ENCODE peak calls at places on chromosomes 4 and X, in seven cellular contexts. One of them, this sample, is unnamed.

GRCh38 chrX:133042260-133042659 is 54.6 kb downstream of the USP26 start:
- DNase-seq in HL-60: no peak
- DNase-seq in esophagus squamous epithelium: no peak
- DNase-seq in H9: no peak
- DNase-seq in SK-N-SH: no peak
- DNase-seq in left ventricle myocardium inferior: no peak
- DNase-seq in K562: no peak
- DNase-seq in this sample: no peak

GRCh38 chrX:65643046-65643785 is 24.2 kb upstream of the MSN start:
- DNase-seq in HL-60: no peak
- DNase-seq in esophagus squamous epithelium: no peak
- DNase-seq in H9: no peak
- DNase-seq in SK-N-SH: no peak
- DNase-seq in left ventricle myocardium inferior: no peak
- DNase-seq in K562: no peak
- DNase-seq in this sample: no peak

GRCh38 chr4:151771664-151772063 is 10.9 kb upstream of the GATB start:
- DNase-seq in HL-60: no peak
- DNase-seq in esophagus squamous epithelium: no peak
- DNase-seq in H9: no peak
- DNase-seq in SK-N-SH: no peak
- DNase-seq in left ventricle myocardium inferior: no peak
- DNase-seq in K562: no peak
- DNase-seq in this sample: no peak

GRCh38 chr4:176547005-176547404 is 227.2 kb downstream of the SPCS3 start:
- DNase-seq in HL-60: no peak
- DNase-seq in esophagus squamous epithelium: no peak
- DNase-seq in H9: no peak
- DNase-seq in SK-N-SH: no peak
- DNase-seq in left ventricle myocardium inferior: no peak
- DNase-seq in K562: no peak
- DNase-seq in this sample: no peak

GRCh38 chr4:188976644-188977115 is 837.4 kb downstream of the TRIML1 start:
- DNase-seq in HL-60: no peak
- DNase-seq in esophagus squamous epithelium: no peak
- DNase-seq in H9: peak; percentile 75
- DNase-seq in SK-N-SH: no peak
- DNase-seq in left ventricle myocardium inferior: no peak
- DNase-seq in K562: no peak
- DNase-seq in this sample: peak; percentile 81

GRCh38 chrX:150361070-150361776 is 1.9 kb upstream of the MAMLD1 start:
- DNase-seq in HL-60: no peak
- DNase-seq in esophagus squamous epithelium: no peak
- DNase-seq in H9: peak; percentile 59
- DNase-seq in SK-N-SH: peak; percentile 31
- DNase-seq in left ventricle myocardium inferior: no peak
- DNase-seq in K562: peak; percentile 6
- DNase-seq in this sample: peak; percentile 77

GRCh38 chrX:139691493-139691842 is 16.5 kb downstream of the MCF2 start:
- DNase-seq in HL-60: no peak
- DNase-seq in esophagus squamous epithelium: no peak
- DNase-seq in H9: peak; percentile 25
- DNase-seq in SK-N-SH: peak; percentile 28
- DNase-seq in left ventricle myocardium inferior: peak; percentile 14
- DNase-seq in K562: no peak
- DNase-seq in this sample: no peak

GRCh38 chr4:56330691-56331090 is 56.6 kb downstream of the AASDH start:
- DNase-seq in HL-60: no peak
- DNase-seq in esophagus squamous epithelium: no peak
- DNase-seq in H9: no peak
- DNase-seq in SK-N-SH: no peak
- DNase-seq in left ventricle myocardium inferior: no peak
- DNase-seq in K562: peak; percentile 15
- DNase-seq in this sample: no peak

GRCh38 chr4:80058740-80059139 is 14.3 kb downstream of the ANTXR2 start:
- DNase-seq in HL-60: peak; percentile 82
- DNase-seq in esophagus squamous epithelium: no peak
- DNase-seq in H9: no peak
- DNase-seq in SK-N-SH: no peak
- DNase-seq in left ventricle myocardium inferior: no peak
- DNase-seq in K562: peak; percentile 63
- DNase-seq in this sample: no peak

GRCh38 chrX:68732906-68733493 is 85.5 kb downstream of the STARD8 start:
- DNase-seq in HL-60: peak; percentile 61
- DNase-seq in esophagus squamous epithelium: no peak
- DNase-seq in H9: peak; percentile 72
- DNase-seq in SK-N-SH: peak; percentile 69
- DNase-seq in left ventricle myocardium inferior: peak; percentile 63
- DNase-seq in K562: peak; percentile 76
- DNase-seq in this sample: peak; percentile 90

GRCh38 chrX:30918480-30918879 is 29.4 kb upstream of the TAB3 start:
- DNase-seq in HL-60: no peak
- DNase-seq in esophagus squamous epithelium: no peak
- DNase-seq in H9: no peak
- DNase-seq in SK-N-SH: no peak
- DNase-seq in left ventricle myocardium inferior: no peak
- DNase-seq in K562: no peak
- DNase-seq in this sample: no peak

GRCh38 chrX:46374371-46374770 is 170.8 kb downstream of the ZNF674 start:
- DNase-seq in HL-60: no peak
- DNase-seq in esophagus squamous epithelium: no peak
- DNase-seq in H9: no peak
- DNase-seq in SK-N-SH: no peak
- DNase-seq in left ventricle myocardium inferior: no peak
- DNase-seq in K562: no peak
- DNase-seq in this sample: no peak

GRCh38 chrX:18793601-18794089 is 86.2 kb downstream of the PPEF1 start:
- DNase-seq in HL-60: no peak
- DNase-seq in esophagus squamous epithelium: no peak
- DNase-seq in H9: peak; percentile 28
- DNase-seq in SK-N-SH: peak; percentile 43
- DNase-seq in left ventricle myocardium inferior: no peak
- DNase-seq in K562: peak; percentile 5
- DNase-seq in this sample: peak; percentile 46

GRCh38 chr4:60944070-60944469 is 256.1 kb upstream of the ADGRL3 start:
- DNase-seq in HL-60: no peak
- DNase-seq in esophagus squamous epithelium: no peak
- DNase-seq in H9: no peak
- DNase-seq in SK-N-SH: no peak
- DNase-seq in left ventricle myocardium inferior: no peak
- DNase-seq in K562: no peak
- DNase-seq in this sample: no peak

GRCh38 chr4:89482248-89482647 is 174.6 kb upstream of the GPRIN3 start:
- DNase-seq in HL-60: peak; percentile 16
- DNase-seq in esophagus squamous epithelium: no peak
- DNase-seq in H9: peak; percentile 39
- DNase-seq in SK-N-SH: peak; percentile 61
- DNase-seq in left ventricle myocardium inferior: no peak
- DNase-seq in K562: peak; percentile 25
- DNase-seq in this sample: peak; percentile 73

GRCh38 chrX:7047951-7048350 is 99.6 kb upstream of the STS start:
- DNase-seq in HL-60: no peak
- DNase-seq in esophagus squamous epithelium: no peak
- DNase-seq in H9: no peak
- DNase-seq in SK-N-SH: no peak
- DNase-seq in left ventricle myocardium inferior: no peak
- DNase-seq in K562: no peak
- DNase-seq in this sample: no peak

GRCh38 chr4:109560687-109561452 is 824 bp downstream of the MCUB start:
- DNase-seq in HL-60: peak; percentile 26
- DNase-seq in esophagus squamous epithelium: no peak
- DNase-seq in H9: peak; percentile 53
- DNase-seq in SK-N-SH: peak; percentile 53
- DNase-seq in left ventricle myocardium inferior: peak; percentile 30
- DNase-seq in K562: peak; percentile 53
- DNase-seq in this sample: peak; percentile 78

GRCh38 chrX:131988236-131988635 is 34.9 kb upstream of the STK26 start:
- DNase-seq in HL-60: no peak
- DNase-seq in esophagus squamous epithelium: no peak
- DNase-seq in H9: no peak
- DNase-seq in SK-N-SH: no peak
- DNase-seq in left ventricle myocardium inferior: no peak
- DNase-seq in K562: no peak
- DNase-seq in this sample: no peak

GRCh38 chr4:74152841-74153240 is 5.1 kb upstream of the MTHFD2L start:
- DNase-seq in HL-60: no peak
- DNase-seq in esophagus squamous epithelium: no peak
- DNase-seq in H9: no peak
- DNase-seq in SK-N-SH: no peak
- DNase-seq in left ventricle myocardium inferior: no peak
- DNase-seq in K562: no peak
- DNase-seq in this sample: no peak

GRCh38 chr4:151340751-151341385 is 15.5 kb upstream of the SH3D19 start:
- DNase-seq in HL-60: no peak
- DNase-seq in esophagus squamous epithelium: no peak
- DNase-seq in H9: no peak
- DNase-seq in SK-N-SH: no peak
- DNase-seq in left ventricle myocardium inferior: no peak
- DNase-seq in K562: no peak
- DNase-seq in this sample: no peak

DNA sequence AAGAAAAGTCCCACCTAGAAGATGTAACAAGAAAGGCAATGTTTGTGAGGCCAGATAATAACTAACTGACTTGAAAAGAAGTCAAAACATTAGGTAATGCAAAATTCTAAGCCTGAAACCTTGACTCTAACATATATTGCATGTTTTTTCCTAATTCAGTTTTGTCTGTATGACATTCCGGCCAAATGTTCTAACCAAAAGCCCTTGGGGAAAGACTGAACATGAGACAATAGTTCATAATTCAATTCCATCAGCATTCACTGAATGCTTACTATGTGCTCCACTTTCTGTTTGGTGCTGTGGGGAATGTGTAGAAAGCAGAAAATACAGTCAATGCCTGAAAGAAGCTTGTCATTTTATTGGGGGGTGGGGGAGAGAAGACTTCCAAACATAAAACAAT is 84.8 kb upstream of the PLAC1 start:
- DNase-seq in HL-60: no peak
- DNase-seq in esophagus squamous epithelium: no peak
- DNase-seq in H9: no peak
- DNase-seq in SK-N-SH: no peak
- DNase-seq in left ventricle myocardium inferior: no peak
- DNase-seq in K562: no peak
- DNase-seq in this sample: no peak
- TF ChIP-seq CTCF in HL-60: no peak
- TF ChIP-seq CTCF in esophagus squamous epithelium: no peak
- TF ChIP-seq CTCF in H9: no peak
- TF ChIP-seq CTCF in SK-N-SH: no peak
- TF ChIP-seq CTCF in left ventricle myocardium inferior: no peak
- TF ChIP-seq CTCF in K562: no peak
- TF ChIP-seq CTCF in this sample: no peak

GRCh38 chrX:103828529-103828928 is 3.5 kb downstream of the RAB9B start:
- DNase-seq in HL-60: no peak
- DNase-seq in esophagus squamous epithelium: no peak
- DNase-seq in H9: no peak
- DNase-seq in SK-N-SH: no peak
- DNase-seq in left ventricle myocardium inferior: no peak
- DNase-seq in K562: no peak
- DNase-seq in this sample: no peak
- H3K27ac ChIP-seq in HL-60: no peak overlapping the region
- H3K27ac ChIP-seq in esophagus squamous epithelium: no peak overlapping the region
- H3K27ac ChIP-seq in H9: no peak overlapping the region
- H3K27ac ChIP-seq in SK-N-SH: no peak overlapping the region
- H3K27ac ChIP-seq in left ventricle myocardium inferior: peak overlapping the region; percentile 87
- H3K27ac ChIP-seq in K562: no peak overlapping the region
- H3K27ac ChIP-seq in this sample: no peak overlapping the region

DNA sequence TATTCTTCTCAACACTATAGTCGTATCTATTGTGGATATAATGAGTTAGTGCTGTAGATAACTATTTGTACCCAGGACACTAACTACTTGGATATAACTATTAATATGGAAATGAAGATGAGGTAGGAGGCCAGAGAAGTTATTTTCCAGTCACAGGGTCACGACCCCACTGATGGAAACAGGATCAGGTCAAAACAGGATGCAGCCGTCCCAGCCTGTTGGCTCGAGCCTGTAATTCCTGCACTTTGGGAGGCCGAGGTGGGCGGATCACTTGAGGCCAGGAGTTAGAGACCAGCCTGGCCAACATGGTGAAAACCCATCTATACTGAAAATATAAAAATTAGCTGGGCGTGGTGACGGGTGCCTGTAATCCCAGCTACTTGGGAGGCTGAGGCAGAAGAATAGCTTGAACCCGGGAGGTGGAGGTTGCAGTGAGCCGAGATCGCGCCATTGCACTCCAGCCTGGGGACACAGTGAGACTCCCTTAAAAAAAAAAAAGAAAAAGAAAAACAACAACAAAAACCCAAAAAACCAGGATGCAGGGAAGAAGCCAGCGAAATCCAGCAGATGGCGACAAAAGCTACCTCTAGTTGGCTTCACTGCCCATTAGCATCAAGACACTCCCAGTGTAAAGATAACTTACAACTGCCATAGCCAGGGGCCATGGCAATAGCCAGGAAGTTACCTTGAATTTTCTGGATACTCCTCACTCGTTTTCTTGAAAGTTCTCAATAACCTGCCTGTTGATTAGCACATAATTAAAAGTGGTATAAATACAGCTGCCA is 37.9 kb upstream of the NKAP start:
- DNase-seq in HL-60: peak; percentile 47
- DNase-seq in esophagus squamous epithelium: no peak
- DNase-seq in H9: peak; percentile 60
- DNase-seq in SK-N-SH: peak; percentile 61
- DNase-seq in left ventricle myocardium inferior: no peak
- DNase-seq in K562: peak; percentile 67
- DNase-seq in this sample: peak; percentile 80
- TF ChIP-seq CTCF in HL-60: peak; percentile 17
- TF ChIP-seq CTCF in esophagus squamous epithelium: peak; percentile 7
- TF ChIP-seq CTCF in H9: peak; percentile 71
- TF ChIP-seq CTCF in SK-N-SH: peak; percentile 74
- TF ChIP-seq CTCF in left ventricle myocardium inferior: peak; percentile 55
- TF ChIP-seq CTCF in K562: peak; percentile 61
- TF ChIP-seq CTCF in this sample: peak; percentile 75

DNA sequence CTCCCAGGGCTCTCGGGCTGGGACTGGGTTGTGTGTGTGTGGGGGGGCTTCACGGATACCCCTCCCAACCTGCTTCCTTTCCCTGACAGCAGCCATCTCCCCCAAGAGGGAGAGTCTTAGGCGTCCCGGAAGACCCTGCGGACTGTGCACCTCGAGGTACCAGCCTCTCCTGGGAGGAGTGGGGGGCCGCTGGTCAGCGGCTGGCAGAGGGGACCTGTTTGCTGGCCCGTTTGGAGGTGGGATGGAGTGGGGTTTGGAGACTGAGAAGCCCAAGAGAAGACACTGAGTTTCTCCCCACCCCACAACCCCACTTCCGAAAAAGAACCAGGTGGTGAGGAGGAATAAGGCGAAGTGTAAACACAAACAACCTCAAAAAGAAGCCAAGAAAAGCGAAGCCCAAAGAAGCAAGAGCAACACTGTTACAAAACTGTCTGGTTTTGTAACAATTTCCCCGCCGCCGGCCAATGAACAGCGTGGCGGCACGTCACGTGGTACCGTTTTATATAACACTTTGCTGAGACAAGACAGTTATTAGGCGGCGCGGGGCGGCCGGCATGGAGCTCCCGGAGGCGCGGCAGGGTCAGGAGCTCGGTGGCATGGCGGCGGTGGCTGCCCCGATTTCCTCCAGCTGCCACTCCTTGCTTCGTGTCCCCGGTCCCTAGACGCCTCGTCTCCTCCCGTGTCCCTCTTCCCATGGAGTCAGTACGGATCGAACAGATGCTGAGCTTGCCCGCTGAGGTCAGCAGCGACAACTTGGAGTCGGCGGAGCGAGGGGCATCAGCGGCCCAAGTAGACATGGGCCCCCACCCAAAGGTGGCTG is at the start of gene LONRF3:
- DNase-seq in HL-60: peak; percentile 85
- DNase-seq in esophagus squamous epithelium: no peak
- DNase-seq in H9: no peak
- DNase-seq in SK-N-SH: peak; percentile 39
- DNase-seq in left ventricle myocardium inferior: peak; percentile 73
- DNase-seq in K562: peak; percentile 60
- DNase-seq in this sample: peak; percentile 53
- H3K27ac ChIP-seq in HL-60: peak within 1 kb of the TSS; percentile 87
- H3K27ac ChIP-seq in esophagus squamous epithelium: peak within 1 kb of the TSS; percentile 85
- H3K27ac ChIP-seq in H9: no peak within 1 kb of the TSS
- H3K27ac ChIP-seq in SK-N-SH: no peak within 1 kb of the TSS
- H3K27ac ChIP-seq in left ventricle myocardium inferior: peak within 1 kb of the TSS; percentile 67
- H3K27ac ChIP-seq in K562: peak within 1 kb of the TSS; percentile 87
- H3K27ac ChIP-seq in this sample: no peak within 1 kb of the TSS

This sample was measured in endodermal cell.